ENCODE peak calls at places on chromosomes 4 and X, in five cellular contexts. One of them, this sample, is unnamed. For H3K27me3 and H3K4me1, the result is how much of the 10 kb centered on the place peaks cover.

GRCh38 chr4:126757219-126757618 is 875.5 kb upstream of the INTU start:
- DNase-seq in lung: no peak
- DNase-seq in upper lobe of right lung: no peak
- DNase-seq in cardiac muscle cell: no peak
- DNase-seq in ovary: no peak
- DNase-seq in this sample: no peak

GRCh38 chr4:78781925-78782324 is 5.8 kb downstream of the BMP2K start:
- DNase-seq in cardiac muscle cell: no peak
- DNase-seq in lung: no peak
- DNase-seq in upper lobe of right lung: no peak
- DNase-seq in ovary: no peak
- DNase-seq in this sample: no peak

GRCh38 chr4:81921757-81922159 is 450.1 kb upstream of the RASGEF1B start:
- DNase-seq in cardiac muscle cell: peak
- DNase-seq in ovary: no peak
- DNase-seq in lung: no peak
- DNase-seq in upper lobe of right lung: no peak
- DNase-seq in this sample: no peak

GRCh38 chrX:70168238-70169188 is 8.8 kb upstream of the DGAT2L6 start:
- DNase-seq in upper lobe of right lung: no peak
- DNase-seq in cardiac muscle cell: peak
- DNase-seq in lung: no peak
- DNase-seq in ovary: peak
- DNase-seq in this sample: no peak

GRCh38 chrX:13001097-13001496 is 26.2 kb downstream of the TMSB4X start:
- DNase-seq in ovary: no peak
- DNase-seq in lung: no peak
- DNase-seq in cardiac muscle cell: no peak
- DNase-seq in upper lobe of right lung: no peak
- DNase-seq in this sample: no peak

GRCh38 chrX:114584434-114584943 is 603 bp downstream of the HTR2C start:
- DNase-seq in upper lobe of right lung: no peak
- DNase-seq in ovary: no peak
- DNase-seq in lung: no peak
- DNase-seq in cardiac muscle cell: peak
- DNase-seq in this sample: no peak

GRCh38 chr4:119299221-119300071 is 22.5 kb downstream of the FABP2 start:
- DNase-seq in upper lobe of right lung: no peak
- DNase-seq in cardiac muscle cell: no peak
- DNase-seq in lung: no peak
- DNase-seq in ovary: no peak
- DNase-seq in this sample: no peak

GRCh38 chr4:174973336-174973735 is 55.2 kb downstream of the ADAM29 start:
- DNase-seq in lung: no peak
- DNase-seq in cardiac muscle cell: no peak
- DNase-seq in upper lobe of right lung: no peak
- DNase-seq in ovary: no peak
- DNase-seq in this sample: no peak

GRCh38 chr4:183191630-183192029 is 92.6 kb downstream of the WWC2 start:
- DNase-seq in cardiac muscle cell: no peak
- DNase-seq in upper lobe of right lung: no peak
- DNase-seq in lung: no peak
- DNase-seq in ovary: no peak
- DNase-seq in this sample: no peak

GRCh38 chr4:104749062-104749461 is 254.4 kb upstream of the CXXC4 start:
- DNase-seq in upper lobe of right lung: no peak
- DNase-seq in lung: no peak
- DNase-seq in ovary: no peak
- DNase-seq in cardiac muscle cell: no peak
- DNase-seq in this sample: no peak

GRCh38 chr4:103085555-103086196 is 9.1 kb upstream of the SLC9B2 start:
- DNase-seq in upper lobe of right lung: no peak
- DNase-seq in lung: no peak
- DNase-seq in ovary: no peak
- DNase-seq in cardiac muscle cell: no peak
- DNase-seq in this sample: no peak

GRCh38 chrX:126820700-126821420 is 1.3 kb downstream of the PRR32 start:
- DNase-seq in upper lobe of right lung: no peak
- DNase-seq in cardiac muscle cell: peak
- DNase-seq in lung: peak
- DNase-seq in ovary: no peak
- DNase-seq in this sample: no peak

GRCh38 chr4:149933883-149934282 is 118.2 kb upstream of the IQCM start:
- DNase-seq in ovary: no peak
- DNase-seq in lung: no peak
- DNase-seq in cardiac muscle cell: no peak
- DNase-seq in upper lobe of right lung: no peak
- DNase-seq in this sample: no peak

GRCh38 chr4:165355900-165356300 is 22.9 kb upstream of the CPE start:
- DNase-seq in ovary: no peak
- DNase-seq in upper lobe of right lung: no peak
- DNase-seq in cardiac muscle cell: peak
- DNase-seq in lung: no peak
- DNase-seq in this sample: no peak

GRCh38 chr4:141388483-141388882 is 167.8 kb downstream of the ZNF330 start:
- DNase-seq in cardiac muscle cell: no peak
- DNase-seq in lung: no peak
- DNase-seq in upper lobe of right lung: no peak
- DNase-seq in ovary: no peak
- DNase-seq in this sample: no peak

GRCh38 chr4:39814403-39815185 is 116.7 kb downstream of the UBE2K start:
- DNase-seq in cardiac muscle cell: peak
- DNase-seq in upper lobe of right lung: no peak
- DNase-seq in ovary: no peak
- DNase-seq in lung: no peak
- DNase-seq in this sample: no peak

GRCh38 chrX:131792789-131793462 is 230.2 kb upstream of the STK26 start:
- DNase-seq in upper lobe of right lung: no peak
- DNase-seq in cardiac muscle cell: no peak
- DNase-seq in ovary: peak
- DNase-seq in lung: peak
- DNase-seq in this sample: peak

GRCh38 chr4:101933855-101934254 is 143.3 kb downstream of the BANK1 start:
- DNase-seq in lung: no peak
- DNase-seq in ovary: no peak
- DNase-seq in upper lobe of right lung: no peak
- DNase-seq in cardiac muscle cell: no peak
- DNase-seq in this sample: no peak

GRCh38 chr4:144894525-144894924 is 203.5 kb downstream of the ANAPC10 start:
- DNase-seq in upper lobe of right lung: no peak
- DNase-seq in lung: no peak
- DNase-seq in cardiac muscle cell: no peak
- DNase-seq in ovary: no peak
- DNase-seq in this sample: peak

GRCh38 chr4:138494931-138495330 is 252.8 kb upstream of the SLC7A11 start:
- DNase-seq in upper lobe of right lung: no peak
- DNase-seq in lung: no peak
- DNase-seq in ovary: no peak
- DNase-seq in cardiac muscle cell: peak
- DNase-seq in this sample: no peak

GRCh38 chrX:151153086-151153485 is 23.3 kb upstream of the GPR50 start:
- DNase-seq in lung: no peak
- DNase-seq in upper lobe of right lung: no peak
- DNase-seq in ovary: no peak
- DNase-seq in cardiac muscle cell: peak
- DNase-seq in this sample: no peak

GRCh38 chrX:12997898-12998687 is 23.2 kb downstream of the TMSB4X start:
- DNase-seq in cardiac muscle cell: no peak
- DNase-seq in ovary: no peak
- DNase-seq in lung: no peak
- DNase-seq in upper lobe of right lung: no peak
- DNase-seq in this sample: no peak

GRCh38 chr4:123986268-123986798 is 589.7 kb downstream of the SPRY1 start:
- DNase-seq in upper lobe of right lung: no peak
- DNase-seq in lung: peak
- DNase-seq in ovary: peak
- DNase-seq in cardiac muscle cell: no peak
- DNase-seq in this sample: peak

GRCh38 chrX:110836982-110837381 is 41.4 kb upstream of the CHRDL1 start:
- DNase-seq in ovary: no peak
- DNase-seq in lung: no peak
- DNase-seq in upper lobe of right lung: no peak
- DNase-seq in cardiac muscle cell: peak
- DNase-seq in this sample: no peak

GRCh38 chr4:81142744-81143143 is 72.3 kb downstream of the PRKG2 start:
- DNase-seq in lung: no peak
- DNase-seq in ovary: no peak
- DNase-seq in upper lobe of right lung: no peak
- DNase-seq in cardiac muscle cell: no peak
- DNase-seq in this sample: no peak

GRCh38 chrX:49042581-49043219 is 457 bp downstream of the TFE3 start:
- DNase-seq in ovary: no peak
- DNase-seq in cardiac muscle cell: no peak
- DNase-seq in upper lobe of right lung: no peak
- DNase-seq in lung: no peak
- DNase-seq in this sample: peak

GRCh38 chr4:92305148-92305877 is 1.5 kb downstream of the GRID2 start:
- DNase-seq in upper lobe of right lung: peak
- DNase-seq in ovary: peak
- DNase-seq in cardiac muscle cell: peak
- DNase-seq in lung: peak
- DNase-seq in this sample: peak

GRCh38 chrX:136193771-136194170 is 46.4 kb downstream of the FHL1 start:
- DNase-seq in ovary: no peak
- DNase-seq in cardiac muscle cell: no peak
- DNase-seq in lung: no peak
- DNase-seq in upper lobe of right lung: no peak
- DNase-seq in this sample: no peak

GRCh38 chrX:30713061-30713525 is 59.9 kb downstream of the GK start:
- DNase-seq in cardiac muscle cell: peak
- DNase-seq in upper lobe of right lung: no peak
- DNase-seq in ovary: no peak
- DNase-seq in lung: peak
- DNase-seq in this sample: peak

GRCh38 chr4:5399790-5400421 is 308.5 kb downstream of the EVC2 start:
- DNase-seq in cardiac muscle cell: peak
- DNase-seq in ovary: no peak
- DNase-seq in upper lobe of right lung: no peak
- DNase-seq in lung: no peak
- DNase-seq in this sample: no peak

GRCh38 chr4:73068496-73069337 is 799 bp downstream of the COX18 start:
- DNase-seq in lung: no peak
- DNase-seq in upper lobe of right lung: no peak
- DNase-seq in ovary: no peak
- DNase-seq in cardiac muscle cell: peak
- DNase-seq in this sample: no peak

GRCh38 chrX:116961872-116962582 is 499.3 kb upstream of the CT83 start:
- DNase-seq in upper lobe of right lung: no peak
- DNase-seq in cardiac muscle cell: peak
- DNase-seq in ovary: no peak
- DNase-seq in lung: no peak
- DNase-seq in this sample: peak

GRCh38 chrX:153644356-153645125 is 2.5 kb upstream of the DUSP9 start:
- DNase-seq in ovary: peak
- DNase-seq in cardiac muscle cell: peak
- DNase-seq in lung: no peak
- DNase-seq in upper lobe of right lung: peak
- DNase-seq in this sample: peak
- H3K27me3 ChIP-seq in ovary: under half
- H3K27me3 ChIP-seq in cardiac muscle cell: half or more
- H3K27me3 ChIP-seq in lung: under half
- H3K27me3 ChIP-seq in upper lobe of right lung: under half
- H3K27me3 ChIP-seq in this sample: under half

DNA sequence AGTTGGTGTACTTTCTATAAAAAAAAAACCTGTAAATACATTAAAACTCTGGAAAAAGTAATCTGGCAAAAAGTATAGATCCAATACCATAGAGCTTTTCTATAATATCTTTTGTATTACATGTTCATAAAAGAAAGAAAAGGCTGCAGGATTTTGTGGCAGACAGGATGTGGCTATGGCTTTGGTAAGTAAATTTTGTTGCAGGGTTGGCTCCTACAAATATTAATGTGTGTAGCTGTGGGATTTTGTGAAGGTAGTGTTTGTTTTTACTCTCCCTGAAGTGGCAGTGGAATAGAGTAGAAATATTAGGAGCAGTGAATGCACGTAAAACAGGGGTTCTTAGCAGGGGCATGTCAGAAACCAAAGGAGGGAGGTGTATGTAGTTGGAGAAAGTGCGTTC is 84.8 kb downstream of the TSPAN7 start:
- DNase-seq in cardiac muscle cell: no peak
- DNase-seq in upper lobe of right lung: no peak
- DNase-seq in lung: no peak
- DNase-seq in ovary: no peak
- DNase-seq in this sample: no peak
- H3K4me1 ChIP-seq in cardiac muscle cell: under half
- H3K4me1 ChIP-seq in upper lobe of right lung: under half
- H3K4me1 ChIP-seq in lung: under half
- H3K4me1 ChIP-seq in ovary: under half
- H3K4me1 ChIP-seq in this sample: under half

GRCh38 chrX:115693476-115693875 is 132.5 kb downstream of the PLS3 start:
- DNase-seq in cardiac muscle cell: no peak
- DNase-seq in lung: no peak
- DNase-seq in upper lobe of right lung: no peak
- DNase-seq in ovary: no peak
- DNase-seq in this sample: peak

GRCh38 chrX:115690554-115691216 is 129.7 kb downstream of the PLS3 start:
- DNase-seq in upper lobe of right lung: no peak
- DNase-seq in ovary: peak
- DNase-seq in cardiac muscle cell: peak
- DNase-seq in lung: peak
- DNase-seq in this sample: peak

GRCh38 chrX:115689931-115690330 is 129.0 kb downstream of the PLS3 start:
- DNase-seq in upper lobe of right lung: no peak
- DNase-seq in cardiac muscle cell: no peak
- DNase-seq in ovary: no peak
- DNase-seq in lung: no peak
- DNase-seq in this sample: no peak

GRCh38 chrX:115687595-115687994 is 126.6 kb downstream of the PLS3 start:
- DNase-seq in ovary: no peak
- DNase-seq in lung: no peak
- DNase-seq in cardiac muscle cell: no peak
- DNase-seq in upper lobe of right lung: no peak
- DNase-seq in this sample: no peak
- H3K27me3 ChIP-seq in ovary: under half
- H3K27me3 ChIP-seq in lung: under half
- H3K27me3 ChIP-seq in cardiac muscle cell: under half
- H3K27me3 ChIP-seq in upper lobe of right lung: under half
- H3K27me3 ChIP-seq in this sample: under half

DNA sequence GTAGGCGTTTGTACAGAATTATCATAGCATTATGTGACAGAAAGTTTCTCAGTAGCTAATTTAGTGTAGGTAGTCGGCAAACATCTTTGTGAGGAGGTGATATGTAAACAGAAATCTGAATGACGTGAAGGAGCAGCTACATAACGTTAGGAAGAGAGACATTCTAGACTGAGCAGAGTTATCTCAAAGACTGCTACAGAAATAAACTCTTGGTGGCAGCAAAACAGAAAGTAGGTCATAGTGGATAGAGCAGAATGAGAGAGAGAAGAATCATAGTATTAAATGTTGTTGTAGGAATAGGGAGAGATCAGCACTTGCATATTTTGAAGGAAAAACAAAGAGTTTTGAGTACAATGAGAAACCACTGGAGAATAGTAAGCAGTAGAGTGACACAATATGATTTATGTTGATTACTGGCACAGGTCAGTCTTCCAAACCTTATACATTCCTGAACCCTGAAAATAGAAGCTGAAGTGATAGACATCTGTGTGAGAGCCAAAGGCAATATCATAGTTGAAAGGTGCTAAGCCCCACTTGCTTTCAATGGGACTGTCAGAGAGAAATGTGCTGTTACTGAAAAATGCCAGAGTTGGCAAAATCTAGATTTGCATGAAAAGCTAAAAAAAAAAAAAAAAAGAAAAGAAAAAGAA is 750.0 kb upstream of the HS3ST1 start:
- DNase-seq in upper lobe of right lung: no peak
- DNase-seq in ovary: no peak
- DNase-seq in cardiac muscle cell: no peak
- DNase-seq in lung: no peak
- DNase-seq in this sample: no peak
- H3K4me1 ChIP-seq in upper lobe of right lung: under half
- H3K4me1 ChIP-seq in ovary: under half
- H3K4me1 ChIP-seq in cardiac muscle cell: under half
- H3K4me1 ChIP-seq in lung: under half
- H3K4me1 ChIP-seq in this sample: under half

This sample was measured in aorta.